ENCODE peak calls at places on chromosomes 2 and 18, in nine cellular contexts. X, S, L, A, K, Y, F, H and E are unnamed samples.
A peak's percentile ranks its signal among the peaks of the same experiment; 100 is the strongest.

GRCh38 chr2:112836695-112837117 is at the start of gene IL1B:
- DNase-seq in X (no peak), S (peak; percentile 96), L (no peak), A (no peak), K (no peak), Y (peak; percentile 15), F (no peak), H (peak; percentile 98), E (peak; percentile 84)

GRCh38 chr18:69655816-69656215 is 255.1 kb downstream of the DOK6 start:
- DNase-seq in X (no peak), S (no peak), L (no peak), A (no peak), K (no peak), Y (no peak), F (no peak), H (no peak), E (no peak)

GRCh38 chr2:238260879-238261278 is 21.0 kb upstream of the HES6 start:
- DNase-seq in X (no peak), S (no peak), L (no peak), A (no peak), K (no peak), Y (no peak), F (no peak), H (no peak), E (no peak)

GRCh38 chr18:58091099-58091611 is 47.1 kb downstream of the NEDD4L start:
- DNase-seq in X (no peak), S (peak; percentile 10), L (no peak), A (no peak), K (no peak), Y (no peak), F (no peak), H (no peak), E (no peak)

GRCh38 chr18:10304853-10305252 is 149.6 kb upstream of the APCDD1 start:
- DNase-seq in X (no peak), S (peak; percentile 84), L (no peak), A (peak; percentile 1), K (no peak), Y (peak; percentile 55), F (no peak), H (no peak), E (peak; percentile 60)

GRCh38 chr2:44016282-44016681 is 20.5 kb upstream of the LRPPRC start:
- DNase-seq in X (no peak), S (peak; percentile 59), L (peak; percentile 84), A (no peak), K (peak; percentile 31), Y (no peak), F (peak; percentile 6), H (peak; percentile 63), E (peak; percentile 64)

GRCh38 chr2:43021791-43022500 is 204.5 kb downstream of the ZFP36L2 start:
- DNase-seq in X (no peak), S (no peak), L (peak; percentile 64), A (no peak), K (no peak), Y (no peak), F (no peak), H (no peak), E (no peak)

GRCh38 chr2:231378028-231378722 is 17.3 kb upstream of the B3GNT7 start:
- DNase-seq in X (no peak), S (no peak), L (no peak), A (no peak), K (no peak), Y (no peak), F (no peak), H (no peak), E (peak; percentile 14)

GRCh38 chr18:74623047-74623816 is 25.6 kb downstream of the ZNF407 start:
- DNase-seq in X (no peak), S (no peak), L (peak; percentile 27), A (no peak), K (no peak), Y (no peak), F (peak; percentile 31), H (peak; percentile 36), E (no peak)

GRCh38 chr18:42437646-42438045 is 482.6 kb downstream of the PIK3C3 start:
- DNase-seq in X (no peak), S (no peak), L (no peak), A (no peak), K (no peak), Y (no peak), F (no peak), H (no peak), E (peak; percentile 25)

GRCh38 chr2:17863539-17863938 is 14.9 kb upstream of the KCNS3 start:
- DNase-seq in X (no peak), S (no peak), L (no peak), A (no peak), K (no peak), Y (no peak), F (no peak), H (no peak), E (no peak)

GRCh38 chr2:10810175-10811161 is 2.1 kb downstream of the PDIA6 start:
- DNase-seq in X (no peak), S (peak; percentile 69), L (no peak), A (no peak), K (no peak), Y (no peak), F (no peak), H (no peak), E (peak; percentile 60)

GRCh38 chr2:30475542-30475941 is 28.5 kb downstream of the LCLAT1 start:
- DNase-seq in X (no peak), S (no peak), L (no peak), A (no peak), K (no peak), Y (no peak), F (no peak), H (no peak), E (no peak)

GRCh38 chr2:212721026-212721451 is 182.4 kb upstream of the ERBB4 start:
- DNase-seq in X (no peak), S (no peak), L (no peak), A (no peak), K (no peak), Y (no peak), F (no peak), H (no peak), E (no peak)

GRCh38 chr2:567865-568638 is 109.2 kb downstream of the TMEM18 start:
- DNase-seq in X (no peak), S (peak; percentile 74), L (no peak), A (no peak), K (no peak), Y (peak; percentile 84), F (no peak), H (no peak), E (peak; percentile 65)

GRCh38 chr2:14234911-14235310 is 397.6 kb upstream of the LRATD1 start:
- DNase-seq in X (no peak), S (no peak), L (no peak), A (no peak), K (no peak), Y (no peak), F (no peak), H (peak; percentile 89), E (no peak)

GRCh38 chr2:130884503-130884902 is 47.8 kb downstream of the ARHGEF4 start:
- DNase-seq in X (no peak), S (no peak), L (no peak), A (no peak), K (no peak), Y (no peak), F (no peak), H (no peak), E (no peak)

GRCh38 chr2:48927355-48927754 is 171.8 kb upstream of the LHCGR start:
- DNase-seq in X (no peak), S (no peak), L (no peak), A (no peak), K (no peak), Y (no peak), F (no peak), H (no peak), E (no peak)

GRCh38 chr2:211930331-211930730 is 608.3 kb downstream of the ERBB4 start:
- DNase-seq in X (no peak), S (no peak), L (no peak), A (no peak), K (no peak), Y (no peak), F (no peak), H (peak; percentile 0), E (no peak)

GRCh38 chr2:169868951-169869350 is 41.7 kb downstream of the UBR3 start:
- DNase-seq in X (no peak), S (no peak), L (no peak), A (no peak), K (no peak), Y (no peak), F (no peak), H (no peak), E (no peak)

GRCh38 chr2:1132328-1132964 is 181.8 kb downstream of the SNTG2 start:
- DNase-seq in X (no peak), S (no peak), L (no peak), A (peak; percentile 94), K (peak; percentile 8), Y (no peak), F (no peak), H (no peak), E (no peak)

GRCh38 chr18:59516356-59517155 is 157.5 kb upstream of the LMAN1 start:
- DNase-seq in X (no peak), S (peak; percentile 92), L (peak; percentile 18), A (peak; percentile 5), K (no peak), Y (peak; percentile 50), F (no peak), H (no peak), E (peak; percentile 92)

GRCh38 chr18:30730915-30731314 is 311.6 kb downstream of the DSC3 start:
- DNase-seq in X (no peak), S (no peak), L (peak; percentile 67), A (peak; percentile 24), K (no peak), Y (no peak), F (no peak), H (no peak), E (no peak)

GRCh38 chr2:154259030-154259429 is 387.3 kb downstream of the GALNT13 start:
- DNase-seq in X (no peak), S (no peak), L (no peak), A (no peak), K (no peak), Y (no peak), F (no peak), H (no peak), E (no peak)

GRCh38 chr18:79747156-79747845 is 50.4 kb upstream of the KCNG2 start:
- DNase-seq in X (no peak), S (no peak), L (no peak), A (no peak), K (no peak), Y (no peak), F (no peak), H (no peak), E (no peak)

GRCh38 chr2:27191107-27191829 is 20.6 kb upstream of the ATRAID start:
- DNase-seq in X (no peak), S (peak; percentile 79), L (peak; percentile 71), A (peak; percentile 66), K (no peak), Y (no peak), F (peak; percentile 46), H (peak; percentile 76), E (peak; percentile 83)

GRCh38 chr2:43193996-43194869 is 32.2 kb downstream of the ZFP36L2 start:
- DNase-seq in X (no peak), S (no peak), L (no peak), A (no peak), K (no peak), Y (no peak), F (no peak), H (no peak), E (no peak)

GRCh38 chr18:51191139-51191717 is 6.3 kb downstream of the MEX3C start:
- DNase-seq in X (no peak), S (peak; percentile 22), L (no peak), A (no peak), K (no peak), Y (no peak), F (peak; percentile 17), H (no peak), E (no peak)

GRCh38 chr2:130796280-130796679 is 40.4 kb upstream of the ARHGEF4 start:
- DNase-seq in X (no peak), S (no peak), L (peak; percentile 23), A (no peak), K (no peak), Y (no peak), F (no peak), H (no peak), E (no peak)

GRCh38 chr18:51980101-51980500 is 359.9 kb upstream of the DCC start:
- DNase-seq in X (no peak), S (no peak), L (no peak), A (no peak), K (no peak), Y (no peak), F (no peak), H (no peak), E (no peak)

GRCh38 chr2:62741954-62742722 is 36.6 kb downstream of the EHBP1 start:
- DNase-seq in X (no peak), S (peak; percentile 89), L (no peak), A (no peak), K (no peak), Y (no peak), F (no peak), H (no peak), E (no peak)